ENCODE peak calls at places on chromosomes 12 and 14, in seven cellular contexts. M is MM.1S, U is thoracic aorta, E is ovary, J is sigmoid colon, V is IMR-90, G is colonic mucosa. Y is an unnamed sample. For H3K4me1, the result is how much of the 10 kb centered on the place peaks cover.

GRCh38 chr14:106222736-106223135 is 696.4 kb downstream of the TMEM121 start:
- DNase-seq in M (no peak), U (no peak), E (no peak), J (no peak), V (no peak), G (no peak), Y (no peak)

GRCh38 chr12:65493893-65494205 is 215.4 kb downstream of the MSRB3 start:
- DNase-seq in M (no peak), U (no peak), E (no peak), J (no peak), V (no peak), G (no peak), Y (no peak)

GRCh38 chr14:56892959-56893358 is 82.7 kb upstream of the OTX2 start:
- DNase-seq in M (peak), U (no peak), E (no peak), J (no peak), V (no peak), G (no peak), Y (no peak)

GRCh38 chr14:41280745-41281144 is 325.9 kb upstream of the LRFN5 start:
- DNase-seq in M (no peak), U (no peak), E (no peak), J (no peak), V (no peak), G (no peak), Y (no peak)

GRCh38 chr14:91482278-91483023 is 27.7 kb downstream of the PPP4R3A start:
- DNase-seq in M (no peak), U (no peak), E (no peak), J (no peak), V (peak), G (no peak), Y (no peak)

GRCh38 chr14:66315548-66315947 is 170.6 kb upstream of the CCDC196 start:
- DNase-seq in M (no peak), U (no peak), E (no peak), J (no peak), V (no peak), G (no peak), Y (no peak)

GRCh38 chr12:3170423-3171194 is 93.4 kb downstream of the TSPAN9 start:
- DNase-seq in M (no peak), U (no peak), E (no peak), J (no peak), V (peak), G (no peak), Y (peak)

GRCh38 chr12:3294481-3294911 is 196.5 kb upstream of the PRMT8 start:
- DNase-seq in M (no peak), U (no peak), E (no peak), J (no peak), V (no peak), G (no peak), Y (no peak)

GRCh38 chr12:46266382-46266791 is 2.5 kb downstream of the SLC38A1 start:
- DNase-seq in M (peak), U (no peak), E (no peak), J (no peak), V (peak), G (peak), Y (no peak)

GRCh38 chr12:67982165-67982563 is 7.1 kb upstream of the IFNG-AS1 start:
- DNase-seq in M (no peak), U (no peak), E (no peak), J (no peak), V (no peak), G (no peak), Y (no peak)

GRCh38 chr12:67981236-67982164 is 7.7 kb upstream of the IFNG-AS1 start:
- DNase-seq in M (no peak), U (no peak), E (no peak), J (no peak), V (peak), G (no peak), Y (no peak)

GRCh38 chr12:67977668-67978067 is 11.6 kb upstream of the IFNG-AS1 start:
- DNase-seq in M (no peak), U (no peak), E (no peak), J (no peak), V (no peak), G (no peak), Y (no peak)

DNA sequence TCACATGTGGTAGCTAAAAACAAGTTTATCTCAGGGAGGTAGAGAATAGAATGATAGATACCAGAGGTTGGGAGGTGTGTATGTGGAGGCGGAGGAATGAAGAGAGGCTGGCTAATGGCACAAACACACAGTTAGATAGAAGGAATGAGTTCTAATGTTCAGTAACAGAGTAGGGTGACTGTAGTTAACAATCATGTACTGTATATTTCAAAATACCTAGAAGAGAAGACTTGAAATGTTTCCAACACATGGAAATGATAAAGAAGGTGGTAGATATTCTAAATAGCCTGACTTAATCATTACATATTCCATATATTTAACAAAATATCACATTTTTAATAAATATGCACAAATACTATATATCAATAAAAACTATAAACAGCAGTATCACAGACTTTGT is 8.9 kb upstream of the IFNG-AS1 start:
- DNase-seq in M (no peak), U (no peak), E (no peak), J (no peak), V (peak), G (no peak), Y (no peak)
- H3K27ac ChIP-seq in M (no peak), U (no peak), E (no peak), J (no peak), V (no peak), G (no peak), Y (no peak)

DNA sequence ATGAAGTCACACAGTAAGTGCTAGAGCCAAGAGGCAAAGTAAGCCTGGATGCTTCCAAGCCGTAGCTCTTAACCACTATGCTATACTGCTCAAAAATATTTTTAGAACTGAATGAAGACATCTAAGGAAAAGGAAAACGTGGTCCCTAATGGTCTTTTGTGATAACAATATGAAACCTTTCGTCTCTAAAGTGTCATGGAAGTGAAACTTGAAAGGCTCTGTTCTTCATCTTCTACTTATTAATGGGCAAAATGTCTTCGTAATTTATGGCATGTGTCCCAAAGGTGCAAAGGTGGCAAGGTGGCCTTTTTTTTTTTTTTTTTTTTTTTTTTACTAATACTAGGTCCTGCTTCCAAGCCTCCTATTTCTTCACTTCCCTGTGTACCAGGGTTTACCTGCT is 85.3 kb downstream of the ETV6 start:
- DNase-seq in M (no peak), U (no peak), E (no peak), J (no peak), V (no peak), G (no peak), Y (no peak)
- H3K4me1 ChIP-seq in M (under half), U (half or more), E (under half), J (under half), V (under half), G (under half), Y (under half)

GRCh38 chr14:55799523-55800095 is 219.6 kb downstream of the KTN1 start:
- DNase-seq in M (no peak), U (no peak), E (no peak), J (no peak), V (no peak), G (no peak), Y (no peak)
- H3K27ac ChIP-seq in M (no peak), U (no peak), E (no peak), J (no peak), V (no peak), G (no peak), Y (no peak)

GRCh38 chr14:68785817-68786490 is 6.9 kb downstream of the ZFP36L1 start:
- DNase-seq in M (no peak), U (no peak), E (peak), J (peak), V (no peak), G (peak), Y (no peak)

GRCh38 chr14:68788275-68789001 is 4.4 kb downstream of the ZFP36L1 start:
- DNase-seq in M (no peak), U (no peak), E (no peak), J (no peak), V (no peak), G (no peak), Y (no peak)

GRCh38 chr14:68784995-68785816 is 7.7 kb downstream of the ZFP36L1 start:
- DNase-seq in M (no peak), U (no peak), E (peak), J (peak), V (peak), G (peak), Y (peak)

GRCh38 chr14:68787235-68787727 is 5.6 kb downstream of the ZFP36L1 start:
- DNase-seq in M (no peak), U (no peak), E (peak), J (peak), V (no peak), G (peak), Y (peak)

DNA sequence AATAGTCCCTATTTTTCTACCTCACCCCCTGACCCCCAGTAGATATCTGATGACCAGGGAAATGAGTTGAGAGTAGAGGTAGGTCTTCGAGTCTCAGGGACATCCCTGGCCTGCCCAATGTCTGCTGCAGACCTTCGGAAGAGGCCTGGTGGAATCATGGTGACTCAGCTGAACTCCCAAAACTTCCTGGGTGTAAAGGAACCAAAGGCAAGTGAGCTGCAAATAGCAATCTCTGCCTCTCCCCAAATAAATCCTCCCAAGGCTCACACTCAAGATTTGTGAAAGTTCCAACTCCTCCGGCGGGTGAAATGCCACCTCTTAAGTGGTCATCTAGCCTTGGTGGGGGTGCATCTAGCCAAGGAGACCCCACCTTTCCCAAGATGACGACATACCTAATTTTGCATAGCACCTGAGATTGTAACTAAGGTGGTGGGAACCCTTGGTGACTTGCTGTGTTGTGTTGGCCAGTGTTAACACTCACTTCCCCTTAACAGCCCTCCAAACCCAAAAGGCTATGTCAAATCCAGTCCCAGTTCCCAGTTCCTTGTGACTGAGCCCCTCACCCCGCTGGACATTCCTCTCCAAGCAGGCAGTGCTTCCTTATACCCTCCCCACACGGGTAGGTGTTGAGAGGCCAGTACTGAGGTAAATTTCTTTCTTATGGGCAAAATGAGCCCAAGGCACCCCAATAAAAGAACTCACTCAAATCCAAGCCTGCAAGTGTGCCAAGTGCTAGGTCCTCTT is 6.2 kb downstream of the ZFP36L1 start:
- DNase-seq in M (no peak), U (no peak), E (peak), J (peak), V (peak), G (peak), Y (peak)
- H3K4me1 ChIP-seq in M (under half), U (half or more), E (under half), J (under half), V (under half), G (under half), Y (under half)

GRCh38 chr12:92370828-92371227 is 225.2 kb upstream of the BTG1 start:
- DNase-seq in M (no peak), U (no peak), E (no peak), J (no peak), V (no peak), G (no peak), Y (no peak)
- H3K27ac ChIP-seq in M (no peak), U (no peak), E (no peak), J (no peak), V (no peak), G (no peak), Y (no peak)

GRCh38 chr12:120688527-120689071 is 1.6 kb downstream of the MLEC start:
- DNase-seq in M (no peak), U (no peak), E (no peak), J (no peak), V (no peak), G (peak), Y (no peak)
- H3K4me1 ChIP-seq in M (under half), U (under half), E (under half), J (half or more), V (under half), G (under half), Y (under half)

GRCh38 chr12:53617700-53618099 is 8.5 kb downstream of the ATF7 start:
- DNase-seq in M (no peak), U (no peak), E (no peak), J (no peak), V (no peak), G (no peak), Y (no peak)

GRCh38 chr12:53613821-53614220 is 12.4 kb downstream of the ATF7 start:
- DNase-seq in M (no peak), U (no peak), E (no peak), J (no peak), V (peak), G (no peak), Y (no peak)

GRCh38 chr12:53622724-53623123 is 3.5 kb downstream of the ATF7 start:
- DNase-seq in M (no peak), U (no peak), E (no peak), J (no peak), V (no peak), G (no peak), Y (no peak)

GRCh38 chr12:53616950-53617349 is 9.2 kb downstream of the ATF7 start:
- DNase-seq in M (no peak), U (no peak), E (no peak), J (no peak), V (no peak), G (no peak), Y (no peak)

DNA sequence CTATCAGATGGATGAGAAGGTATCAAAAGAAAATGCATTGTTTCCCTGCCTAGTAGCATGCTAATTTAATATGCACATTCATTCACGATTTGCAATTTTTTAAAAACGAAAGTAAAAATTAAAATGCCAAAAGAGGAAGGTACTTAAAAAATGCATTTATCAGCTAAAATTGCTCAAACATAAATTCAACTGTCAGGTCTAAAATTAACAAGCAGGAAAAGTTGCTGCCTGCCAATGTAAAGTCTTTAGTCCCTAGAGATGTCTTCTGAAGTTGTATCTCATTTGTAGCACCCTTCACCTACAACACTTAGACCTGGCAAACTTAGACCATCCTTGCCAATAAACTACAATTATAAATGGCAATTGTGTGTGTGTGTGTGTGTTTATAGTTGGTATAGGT is 7.8 kb downstream of the ATF7 start:
- DNase-seq in M (peak), U (no peak), E (no peak), J (no peak), V (no peak), G (no peak), Y (no peak)
- H3K27ac ChIP-seq in M (peak), U (peak), E (peak), J (peak), V (no peak), G (peak), Y (peak)

GRCh38 chr12:77742631-77743030 is 88.1 kb upstream of the NAV3 start:
- DNase-seq in M (no peak), U (no peak), E (no peak), J (no peak), V (no peak), G (no peak), Y (no peak)
- H3K4me1 ChIP-seq in M (under half), U (under half), E (under half), J (under half), V (under half), G (under half), Y (under half)

GRCh38 chr14:74953686-74954085 is 1.7 kb downstream of the PGF start:
- DNase-seq in M (no peak), U (no peak), E (no peak), J (no peak), V (no peak), G (no peak), Y (no peak)

GRCh38 chr14:74955229-74955999 is at the start of gene PGF:
- DNase-seq in M (no peak), U (no peak), E (peak), J (peak), V (no peak), G (peak), Y (peak)

GRCh38 chr14:74954232-74954946 is 1.0 kb downstream of the PGF start:
- DNase-seq in M (no peak), U (no peak), E (no peak), J (no peak), V (no peak), G (no peak), Y (no peak)

GRCh38 chr14:74956000-74956279 is 543 bp upstream of the PGF start:
- DNase-seq in M (no peak), U (no peak), E (no peak), J (no peak), V (no peak), G (no peak), Y (no peak)

DNA sequence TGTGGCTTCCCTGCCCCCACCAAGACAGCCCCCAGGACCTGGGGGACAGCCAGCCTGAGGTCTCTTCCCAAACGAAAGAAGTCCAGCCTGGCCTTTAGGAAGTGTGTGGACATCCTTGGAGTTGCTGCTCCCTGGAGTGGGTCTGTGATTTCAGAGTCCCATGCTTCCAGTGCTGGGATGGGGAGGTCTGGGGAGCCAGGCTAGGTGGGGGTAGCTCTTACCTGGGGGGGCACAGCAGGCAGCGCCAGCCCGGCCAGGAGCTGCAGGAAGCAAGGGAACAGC is 509 bp downstream of the PGF start:
- DNase-seq in M (no peak), U (no peak), E (no peak), J (no peak), V (no peak), G (no peak), Y (no peak)
- H3K27ac ChIP-seq in M (no peak), U (peak), E (no peak), J (no peak), V (no peak), G (no peak), Y (peak)